ENCODE peak calls at places on chromosomes 12 and 14, in ten cellular contexts. K is M059J; C is heart right ventricle; H is WERI-Rb-1; N is mesendoderm; Z is HCT116; B is pons; F is ureter; X is stimulated activated CD8-positive, alpha-beta memory T cell treated with anti-CD3 and anti-CD28 coated beads, Interleukin-15, amount 100 ng/mL, for 1 hour; V is activated B cell treated with CpG ODN at 0.5 μM for 24 hours. Q is an unnamed sample.

GRCh38 chr12:113980537-113981337 is 14.6 kb upstream of the RBM19 start:
- DNase-seq in X (no peak), C (no peak), H (peak), V (no peak), F (no peak), N (peak), K (peak), B (peak), Z (peak), Q (no peak)

GRCh38 chr12:117686911-117687377 is 281.8 kb downstream of the KSR2 start:
- DNase-seq in Z (peak), H (no peak), F (peak), N (peak), B (no peak), K (peak), V (no peak), X (no peak), C (no peak), Q (peak)

GRCh38 chr12:122499991-122500684 is 594 bp downstream of the ZCCHC8 start:
- DNase-seq in F (peak), H (peak), Z (peak), K (peak), C (peak), B (peak), V (no peak), N (peak), X (peak), Q (peak)

GRCh38 chr14:67240168-67240932 is 885 bp upstream of the PALS1 start:
- DNase-seq in K (peak), C (peak), N (peak), X (no peak), B (no peak), H (peak), V (peak), Z (no peak), F (peak), Q (peak)

GRCh38 chr12:30822385-30823139 is 67.8 kb upstream of the CAPRIN2 start:
- DNase-seq in X (no peak), B (peak), C (peak), H (no peak), Z (no peak), F (peak), N (peak), K (peak), V (peak), Q (peak)

GRCh38 chr14:57486767-57487379 is 6.8 kb downstream of the CCDC198 start:
- DNase-seq in V (no peak), K (peak), N (peak), B (peak), Z (peak), H (peak), F (no peak), X (no peak), C (no peak), Q (no peak)

GRCh38 chr12:112735296-112735695 is 56.3 kb upstream of the RPH3A start:
- DNase-seq in Z (no peak), C (no peak), X (no peak), H (no peak), K (no peak), V (no peak), B (no peak), F (no peak), N (peak), Q (no peak)

GRCh38 chr14:41699506-41699905 is 92.8 kb downstream of the LRFN5 start:
- DNase-seq in X (no peak), V (no peak), K (no peak), F (no peak), H (no peak), B (no peak), N (no peak), Z (no peak), C (no peak), Q (no peak)

GRCh38 chr12:47940773-47941474 is 22.5 kb upstream of the TMEM106C start:
- DNase-seq in X (no peak), B (no peak), K (no peak), Z (no peak), F (no peak), V (no peak), H (no peak), C (no peak), N (no peak), Q (no peak)

GRCh38 chr14:29894030-29894429 is 33.6 kb downstream of the PRKD1 start:
- DNase-seq in K (no peak), Z (no peak), F (no peak), X (no peak), V (no peak), C (no peak), H (no peak), B (no peak), N (no peak), Q (no peak)

GRCh38 chr12:23204933-23205778 is 580.2 kb downstream of the ETNK1 start:
- DNase-seq in C (no peak), H (peak), B (peak), F (no peak), N (peak), X (no peak), K (peak), Z (peak), V (no peak), Q (no peak)

GRCh38 chr14:31320922-31321779 is 99.2 kb downstream of the HEATR5A start:
- DNase-seq in F (no peak), N (no peak), B (no peak), C (no peak), Z (no peak), V (no peak), H (no peak), X (no peak), K (no peak), Q (no peak)

GRCh38 chr12:16605666-16606116 is 271 bp downstream of the LMO3 start:
- DNase-seq in Z (no peak), K (no peak), N (peak), V (no peak), X (no peak), B (no peak), F (no peak), H (peak), C (no peak), Q (no peak)

GRCh38 chr12:6843118-6843902 is 2.6 kb downstream of the GNB3 start:
- DNase-seq in K (peak), N (peak), H (peak), V (no peak), X (no peak), B (no peak), F (no peak), C (no peak), Z (no peak), Q (no peak)

GRCh38 chr14:69483765-69484443 is 624 bp upstream of the PLEKHD1 start:
- DNase-seq in K (peak), F (no peak), Z (no peak), V (no peak), C (peak), B (no peak), X (no peak), N (peak), H (no peak), Q (peak)

GRCh38 chr14:36976571-36977023 is 195.8 kb downstream of the SLC25A21 start:
- DNase-seq in C (no peak), F (no peak), Z (no peak), N (peak), B (no peak), V (no peak), X (no peak), H (no peak), K (peak), Q (no peak)

GRCh38 chr14:41606249-41607118 is at the start of gene LRFN5:
- DNase-seq in C (peak), Z (no peak), X (no peak), F (no peak), N (peak), V (no peak), B (no peak), H (no peak), K (no peak), Q (no peak)

GRCh38 chr12:94460594-94460959 is 910 bp upstream of the CEP83 start:
- DNase-seq in X (no peak), Z (no peak), N (no peak), B (peak), F (no peak), H (no peak), V (no peak), C (no peak), K (no peak), Q (no peak)

GRCh38 chr14:102868956-102869531 is 53.4 kb upstream of the AMN start:
- DNase-seq in N (no peak), V (no peak), C (no peak), F (no peak), B (no peak), K (no peak), Z (no peak), X (no peak), H (no peak), Q (no peak)

GRCh38 chr14:85732031-85732430 is 202.1 kb downstream of the FLRT2 start:
- DNase-seq in H (no peak), F (no peak), B (no peak), X (no peak), C (no peak), K (no peak), V (no peak), Z (no peak), N (peak), Q (no peak)

GRCh38 chr12:49942921-49943662 is 7.4 kb upstream of the AQP2 start:
- DNase-seq in K (no peak), F (no peak), Z (no peak), C (no peak), H (no peak), N (no peak), V (no peak), X (no peak), B (no peak), Q (peak)

GRCh38 chr14:101862177-101862576 is 100.7 kb downstream of the PPP2R5C start:
- DNase-seq in F (peak), C (no peak), Z (no peak), K (peak), H (no peak), V (no peak), X (no peak), B (no peak), N (no peak), Q (no peak)

GRCh38 chr12:107435072-107435471 is 250.5 kb upstream of the PWP1 start:
- DNase-seq in V (no peak), K (no peak), Z (no peak), X (no peak), F (no peak), N (peak), H (peak), B (no peak), C (no peak), Q (no peak)

GRCh38 chr14:52919971-52920370 is 30.9 kb downstream of the FERMT2 start:
- DNase-seq in V (no peak), F (no peak), X (no peak), Z (no peak), H (no peak), N (no peak), B (no peak), C (no peak), K (no peak), Q (no peak)

Q was measured in left colon.